ENCODE peak calls at places on chromosomes 1 and 21, in six cellular contexts. One of them, this sample, is unnamed.
A peak's percentile ranks its signal among the peaks of the same experiment; 100 is the strongest.

GRCh38 chr1:150472606-150473200 is 14.5 kb upstream of the TARS2 start:
- DNase-seq in testis: no peak
- DNase-seq in fibroblast of lung: no peak
- DNase-seq in neural progenitor cell: peak; percentile 13
- DNase-seq in heart left ventricle: no peak
- DNase-seq in stomach: no peak
- DNase-seq in this sample: no peak

GRCh38 chr1:156451486-156452184 is 48.9 kb downstream of the MEF2D start:
- DNase-seq in neural progenitor cell: no peak
- DNase-seq in fibroblast of lung: no peak
- DNase-seq in heart left ventricle: no peak
- DNase-seq in stomach: no peak
- DNase-seq in testis: no peak
- DNase-seq in this sample: peak; percentile 57

GRCh38 chr1:55064861-55065263 is 25.5 kb downstream of the PCSK9 start:
- DNase-seq in stomach: peak; percentile 43
- DNase-seq in neural progenitor cell: no peak
- DNase-seq in heart left ventricle: peak; percentile 60
- DNase-seq in fibroblast of lung: peak; percentile 72
- DNase-seq in testis: no peak
- DNase-seq in this sample: no peak

GRCh38 chr1:150596095-150596892 is 16.9 kb upstream of the MCL1 start:
- DNase-seq in fibroblast of lung: peak; percentile 24
- DNase-seq in neural progenitor cell: no peak
- DNase-seq in testis: no peak
- DNase-seq in heart left ventricle: no peak
- DNase-seq in stomach: no peak
- DNase-seq in this sample: no peak

GRCh38 chr1:52662645-52663313 is 29.8 kb downstream of the SHISAL2A start:
- DNase-seq in heart left ventricle: no peak
- DNase-seq in stomach: no peak
- DNase-seq in fibroblast of lung: peak; percentile 29
- DNase-seq in testis: peak; percentile 41
- DNase-seq in neural progenitor cell: peak; percentile 94
- DNase-seq in this sample: no peak

GRCh38 chr1:217079579-217079978 is 356.4 kb upstream of the ESRRG start:
- DNase-seq in stomach: no peak
- DNase-seq in heart left ventricle: no peak
- DNase-seq in fibroblast of lung: no peak
- DNase-seq in testis: no peak
- DNase-seq in neural progenitor cell: no peak
- DNase-seq in this sample: no peak

GRCh38 chr1:16007671-16008341 is 3.8 kb downstream of the SRARP start:
- DNase-seq in neural progenitor cell: no peak
- DNase-seq in heart left ventricle: no peak
- DNase-seq in stomach: no peak
- DNase-seq in fibroblast of lung: no peak
- DNase-seq in testis: no peak
- DNase-seq in this sample: no peak

GRCh38 chr21:38683222-38683621 is 122.5 kb upstream of the ETS2 start:
- DNase-seq in neural progenitor cell: no peak
- DNase-seq in stomach: no peak
- DNase-seq in testis: no peak
- DNase-seq in fibroblast of lung: peak; percentile 20
- DNase-seq in heart left ventricle: no peak
- DNase-seq in this sample: no peak

GRCh38 chr21:41664881-41665765 is 101.7 kb downstream of the RIPK4 start:
- DNase-seq in stomach: no peak
- DNase-seq in neural progenitor cell: peak; percentile 40
- DNase-seq in heart left ventricle: no peak
- DNase-seq in fibroblast of lung: peak; percentile 50
- DNase-seq in testis: no peak
- DNase-seq in this sample: no peak

GRCh38 chr1:23790696-23791433 is at the start of gene LYPLA2:
- DNase-seq in testis: peak; percentile 97
- DNase-seq in fibroblast of lung: peak; percentile 89
- DNase-seq in stomach: peak; percentile 96
- DNase-seq in neural progenitor cell: peak; percentile 92
- DNase-seq in heart left ventricle: peak; percentile 95
- DNase-seq in this sample: peak; percentile 95

GRCh38 chr1:153805929-153806750 is 30.9 kb downstream of the SLC27A3 start:
- DNase-seq in heart left ventricle: no peak
- DNase-seq in testis: peak; percentile 8
- DNase-seq in stomach: no peak
- DNase-seq in neural progenitor cell: no peak
- DNase-seq in fibroblast of lung: peak; percentile 45
- DNase-seq in this sample: no peak

GRCh38 chr1:205920159-205920558 is 23.1 kb downstream of the SLC26A9 start:
- DNase-seq in neural progenitor cell: no peak
- DNase-seq in heart left ventricle: peak; percentile 71
- DNase-seq in testis: peak; percentile 43
- DNase-seq in stomach: peak; percentile 24
- DNase-seq in fibroblast of lung: peak; percentile 48
- DNase-seq in this sample: no peak

GRCh38 chr1:94321662-94322061 is 84.3 kb upstream of the ARHGAP29 start:
- DNase-seq in testis: no peak
- DNase-seq in neural progenitor cell: no peak
- DNase-seq in fibroblast of lung: no peak
- DNase-seq in heart left ventricle: no peak
- DNase-seq in stomach: no peak
- DNase-seq in this sample: no peak

GRCh38 chr1:228457396-228458176 is 29.6 kb upstream of the RNF187 start:
- DNase-seq in fibroblast of lung: peak; percentile 99
- DNase-seq in stomach: peak; percentile 81
- DNase-seq in neural progenitor cell: peak; percentile 98
- DNase-seq in heart left ventricle: peak; percentile 91
- DNase-seq in testis: peak; percentile 97
- DNase-seq in this sample: peak; percentile 90

GRCh38 chr1:7561936-7562728 is 209.0 kb upstream of the VAMP3 start:
- DNase-seq in stomach: no peak
- DNase-seq in heart left ventricle: no peak
- DNase-seq in fibroblast of lung: no peak
- DNase-seq in neural progenitor cell: no peak
- DNase-seq in testis: no peak
- DNase-seq in this sample: peak; percentile 24

GRCh38 chr1:155196893-155197638 is 10.6 kb downstream of the THBS3 start:
- DNase-seq in stomach: no peak
- DNase-seq in heart left ventricle: no peak
- DNase-seq in testis: peak; percentile 62
- DNase-seq in fibroblast of lung: no peak
- DNase-seq in neural progenitor cell: no peak
- DNase-seq in this sample: peak; percentile 50

GRCh38 chr1:45772971-45773370 is 22.5 kb upstream of the IPP start:
- DNase-seq in neural progenitor cell: no peak
- DNase-seq in heart left ventricle: no peak
- DNase-seq in stomach: no peak
- DNase-seq in testis: no peak
- DNase-seq in fibroblast of lung: no peak
- DNase-seq in this sample: no peak

GRCh38 chr1:227127891-227128290 is 187.8 kb downstream of the COQ8A start:
- DNase-seq in heart left ventricle: no peak
- DNase-seq in fibroblast of lung: no peak
- DNase-seq in neural progenitor cell: no peak
- DNase-seq in testis: no peak
- DNase-seq in stomach: no peak
- DNase-seq in this sample: no peak

GRCh38 chr1:68015369-68015768 is 35.1 kb downstream of the DIRAS3 start:
- DNase-seq in testis: no peak
- DNase-seq in neural progenitor cell: no peak
- DNase-seq in heart left ventricle: no peak
- DNase-seq in fibroblast of lung: no peak
- DNase-seq in stomach: no peak
- DNase-seq in this sample: no peak

GRCh38 chr1:204976666-204977065 is 66.3 kb upstream of the CNTN2 start:
- DNase-seq in neural progenitor cell: no peak
- DNase-seq in fibroblast of lung: no peak
- DNase-seq in stomach: no peak
- DNase-seq in testis: no peak
- DNase-seq in heart left ventricle: no peak
- DNase-seq in this sample: no peak

GRCh38 chr21:46099476-46099875 is 1.6 kb downstream of the COL6A2 start:
- DNase-seq in fibroblast of lung: peak; percentile 54
- DNase-seq in testis: peak; percentile 21
- DNase-seq in neural progenitor cell: peak; percentile 34
- DNase-seq in stomach: peak; percentile 23
- DNase-seq in heart left ventricle: peak; percentile 22
- DNase-seq in this sample: peak; percentile 49

GRCh38 chr1:161910516-161911077 is 113.1 kb downstream of the OLFML2B start:
- DNase-seq in stomach: no peak
- DNase-seq in heart left ventricle: no peak
- DNase-seq in fibroblast of lung: no peak
- DNase-seq in testis: no peak
- DNase-seq in neural progenitor cell: no peak
- DNase-seq in this sample: no peak

GRCh38 chr1:6888268-6888667 is 103.0 kb downstream of the CAMTA1 start:
- DNase-seq in heart left ventricle: no peak
- DNase-seq in neural progenitor cell: no peak
- DNase-seq in fibroblast of lung: peak; percentile 30
- DNase-seq in testis: no peak
- DNase-seq in stomach: no peak
- DNase-seq in this sample: no peak

GRCh38 chr1:180278791-180279432 is 48.8 kb downstream of the LHX4 start:
- DNase-seq in stomach: no peak
- DNase-seq in fibroblast of lung: no peak
- DNase-seq in heart left ventricle: no peak
- DNase-seq in testis: no peak
- DNase-seq in neural progenitor cell: no peak
- DNase-seq in this sample: no peak

GRCh38 chr21:36910581-36911307 is 55.7 kb downstream of the HLCS start:
- DNase-seq in stomach: no peak
- DNase-seq in testis: no peak
- DNase-seq in heart left ventricle: no peak
- DNase-seq in neural progenitor cell: no peak
- DNase-seq in fibroblast of lung: peak; percentile 92
- DNase-seq in this sample: no peak

GRCh38 chr1:94218332-94218731 is 19.1 kb downstream of the ARHGAP29 start:
- DNase-seq in testis: no peak
- DNase-seq in neural progenitor cell: no peak
- DNase-seq in heart left ventricle: no peak
- DNase-seq in fibroblast of lung: no peak
- DNase-seq in stomach: no peak
- DNase-seq in this sample: no peak

GRCh38 chr1:202288177-202288576 is 53.6 kb downstream of the UBE2T start:
- DNase-seq in testis: no peak
- DNase-seq in neural progenitor cell: no peak
- DNase-seq in stomach: no peak
- DNase-seq in heart left ventricle: no peak
- DNase-seq in fibroblast of lung: no peak
- DNase-seq in this sample: no peak

DNA sequence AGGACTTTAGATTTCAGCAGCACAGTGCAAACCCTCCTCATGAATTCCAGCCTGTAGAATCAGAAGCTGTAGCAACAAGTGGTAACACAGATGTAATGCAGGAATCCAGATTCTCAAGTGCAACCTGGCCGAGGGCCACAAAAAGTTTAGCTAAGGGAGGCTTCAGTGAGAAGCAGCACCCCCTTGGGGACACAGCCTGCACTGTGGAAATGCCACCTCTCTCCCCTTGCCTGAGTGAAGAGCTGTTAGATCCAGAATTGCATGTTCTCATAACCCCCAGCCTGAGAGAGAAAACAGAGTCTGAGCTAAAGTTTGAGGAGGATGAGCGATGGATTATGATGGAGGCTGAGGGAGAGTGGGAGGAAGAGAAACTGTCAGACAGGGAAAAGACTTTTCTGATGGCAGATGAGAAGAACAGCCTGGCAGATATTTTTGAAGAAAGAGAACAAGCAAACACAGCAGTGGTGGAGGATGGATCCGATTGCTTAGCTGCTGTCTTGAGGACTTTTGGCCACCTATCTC is 80.5 kb upstream of the BMP8A start:
- DNase-seq in neural progenitor cell: peak; percentile 72
- DNase-seq in heart left ventricle: peak; percentile 84
- DNase-seq in testis: peak; percentile 91
- DNase-seq in fibroblast of lung: peak; percentile 94
- DNase-seq in stomach: peak; percentile 81
- DNase-seq in this sample: peak; percentile 81
- TF ChIP-seq CTCF in neural progenitor cell: peak; percentile 70
- TF ChIP-seq CTCF in heart left ventricle: peak; percentile 64
- TF ChIP-seq CTCF in testis: peak; percentile 59
- TF ChIP-seq CTCF in fibroblast of lung: peak; percentile 92
- TF ChIP-seq CTCF in stomach: peak; percentile 72
- TF ChIP-seq CTCF in this sample: peak; percentile 39

DNA sequence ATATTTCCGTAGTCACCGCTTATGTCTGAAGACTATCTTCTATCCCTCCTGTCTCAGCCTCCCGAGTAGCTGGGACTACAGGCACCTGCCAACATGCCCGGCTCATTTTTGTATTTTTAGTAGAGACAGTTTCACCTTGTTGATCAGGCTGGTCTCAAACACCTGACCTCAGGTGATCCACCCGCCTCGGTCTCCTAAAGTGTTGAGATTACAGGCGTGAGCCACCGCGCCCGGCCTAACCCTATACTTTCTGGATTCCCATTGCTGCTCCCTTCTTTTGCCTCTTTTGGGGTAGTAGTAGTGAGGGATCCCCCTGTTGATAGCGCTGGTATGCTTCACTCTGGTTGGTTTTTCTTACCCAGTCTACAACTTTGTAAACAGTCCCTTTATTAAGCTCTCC is 5.7 kb upstream of the SYF2 start:
- DNase-seq in stomach: no peak
- DNase-seq in neural progenitor cell: no peak
- DNase-seq in fibroblast of lung: no peak
- DNase-seq in heart left ventricle: no peak
- DNase-seq in testis: no peak
- DNase-seq in this sample: no peak
- H3K4me1 ChIP-seq in stomach: peaks cover 34% of the 10 kb centered on the region
- H3K4me1 ChIP-seq in neural progenitor cell: peaks cover 11% of the 10 kb centered on the region
- H3K4me1 ChIP-seq in fibroblast of lung: peaks cover 13% of the 10 kb centered on the region
- H3K4me1 ChIP-seq in heart left ventricle: peaks cover 73% of the 10 kb centered on the region
- H3K4me1 ChIP-seq in testis: peaks cover 14% of the 10 kb centered on the region
- H3K4me1 ChIP-seq in this sample: peaks cover 30% of the 10 kb centered on the region

GRCh38 chr1:237590381-237590780 is 300.3 kb downstream of the ZP4 start:
- DNase-seq in fibroblast of lung: no peak
- DNase-seq in neural progenitor cell: no peak
- DNase-seq in stomach: no peak
- DNase-seq in testis: no peak
- DNase-seq in heart left ventricle: no peak
- DNase-seq in this sample: no peak

GRCh38 chr1:237591353-237591752 is 299.4 kb downstream of the ZP4 start:
- DNase-seq in neural progenitor cell: no peak
- DNase-seq in fibroblast of lung: no peak
- DNase-seq in testis: no peak
- DNase-seq in stomach: no peak
- DNase-seq in heart left ventricle: no peak
- DNase-seq in this sample: no peak
- TF ChIP-seq CTCF in neural progenitor cell: peak; percentile 38
- TF ChIP-seq CTCF in fibroblast of lung: no peak
- TF ChIP-seq CTCF in testis: no peak
- TF ChIP-seq CTCF in stomach: no peak
- TF ChIP-seq CTCF in heart left ventricle: no peak
- TF ChIP-seq CTCF in this sample: no peak

GRCh38 chr1:236438614-236439013 is 44.5 kb downstream of the EDARADD start:
- DNase-seq in neural progenitor cell: no peak
- DNase-seq in heart left ventricle: no peak
- DNase-seq in fibroblast of lung: no peak
- DNase-seq in testis: no peak
- DNase-seq in stomach: no peak
- DNase-seq in this sample: no peak
- H3K4me1 ChIP-seq in neural progenitor cell: no peaks in the 10 kb centered on the region
- H3K4me1 ChIP-seq in heart left ventricle: no peaks in the 10 kb centered on the region
- H3K4me1 ChIP-seq in fibroblast of lung: no peaks in the 10 kb centered on the region
- H3K4me1 ChIP-seq in testis: no peaks in the 10 kb centered on the region
- H3K4me1 ChIP-seq in stomach: no peaks in the 10 kb centered on the region
- H3K4me1 ChIP-seq in this sample: no peaks in the 10 kb centered on the region